ENCODE peak calls at places on chromosomes 1 and 21, in four cellular contexts. L is head of caudate nucleus; N is HFF-Myc; O is stimulated activated CD4-positive, alpha-beta T cell treated with anti-CD3 and anti-CD28 coated beads, Interleukin-2, amount 100 ng/mL, for 48 hours. K is an unnamed sample.

GRCh38 chr21:45300786-45301520 is 13.3 kb upstream of the POFUT2 start:
- DNase-seq in L (no peak), N (no peak), O (no peak), K (peak)

GRCh38 chr21:44949161-44950015 is 9.6 kb downstream of the SLX9 start:
- DNase-seq in L (peak), N (no peak), O (peak), K (peak)

GRCh38 chr1:164559342-164560070 is 522 bp downstream of the PBX1 start:
- DNase-seq in L (peak), N (no peak), O (no peak), K (peak)

GRCh38 chr21:35485364-35485763 is 436.3 kb upstream of the RUNX1 start:
- DNase-seq in L (no peak), N (no peak), O (no peak), K (no peak)

GRCh38 chr1:241639653-241640148 is 468 bp downstream of the CHML start:
- DNase-seq in L (no peak), N (no peak), O (no peak), K (peak)

GRCh38 chr1:26832249-26832960 is 5.9 kb downstream of the ZDHHC18 start:
- DNase-seq in L (peak), N (no peak), O (no peak), K (no peak)

GRCh38 chr1:65001238-65001792 is 35.0 kb upstream of the JAK1 start:
- DNase-seq in L (peak), N (no peak), O (peak), K (peak)

GRCh38 chr1:113199718-113200455 is 126.9 kb downstream of the LRIG2 start:
- DNase-seq in L (no peak), N (no peak), O (no peak), K (no peak)

GRCh38 chr1:223771814-223772770 is 59.8 kb downstream of the CAPN2 start:
- DNase-seq in L (peak), N (no peak), O (no peak), K (no peak)

GRCh38 chr1:21680918-21681317 is 11.8 kb upstream of the RAP1GAP start:
- DNase-seq in L (no peak), N (no peak), O (no peak), K (no peak)

GRCh38 chr1:187032316-187032981 is 203.7 kb downstream of the PLA2G4A start:
- DNase-seq in L (no peak), N (no peak), O (no peak), K (no peak)

GRCh38 chr1:16976966-16977365 is 3.5 kb downstream of the MFAP2 start:
- DNase-seq in L (no peak), N (no peak), O (no peak), K (no peak)

GRCh38 chr1:210901981-210902770 is 231.8 kb downstream of the KCNH1 start:
- DNase-seq in L (no peak), N (no peak), O (no peak), K (peak)

GRCh38 chr1:226063362-226064167 is 1.0 kb downstream of the H3-3A start:
- DNase-seq in L (peak), N (no peak), O (no peak), K (peak)

GRCh38 chr1:117652421-117652820 is 46.6 kb downstream of the TENT5C start:
- DNase-seq in L (no peak), N (no peak), O (no peak), K (no peak)

GRCh38 chr1:171081220-171081993 is 9.3 kb upstream of the FMO3 start:
- DNase-seq in L (no peak), N (peak), O (no peak), K (no peak)

GRCh38 chr1:208155243-208155642 is 88.9 kb downstream of the PLXNA2 start:
- DNase-seq in L (no peak), N (no peak), O (no peak), K (no peak)

GRCh38 chr1:41023279-41023990 is 1.9 kb upstream of the SLFNL1 start:
- DNase-seq in L (no peak), N (no peak), O (no peak), K (no peak)

GRCh38 chr1:28180310-28181305 is 4.1 kb upstream of the PTAFR start:
- DNase-seq in L (no peak), N (no peak), O (no peak), K (no peak)

GRCh38 chr21:42461185-42461520 is 34.9 kb downstream of the RSPH1 start:
- DNase-seq in L (no peak), N (no peak), O (no peak), K (no peak)

GRCh38 chr1:31717341-31717740 is 13.5 kb upstream of the COL16A1 start:
- DNase-seq in L (no peak), N (no peak), O (no peak), K (no peak)

GRCh38 chr1:30693820-30694219 is 29.6 kb downstream of the MATN1 start:
- DNase-seq in L (no peak), N (no peak), O (no peak), K (no peak)

K was measured in posterior cingulate gyrus.